ENCODE peak calls at places on chromosomes 7 and 10, in nine cellular contexts. One of them, this sample, is unnamed.

GRCh38 chr10:11849908-11850307 is 26.8 kb downstream of the PROSER2 start:
- DNase-seq in lower leg skin: no peak
- DNase-seq in esophagus squamous epithelium: no peak
- DNase-seq in mammary epithelial cell: no peak
- DNase-seq in testis: peak
- DNase-seq in skeletal muscle cell: peak
- DNase-seq in lower lobe of right lung: peak
- DNase-seq in AG04450: no peak
- DNase-seq in mucosa of descending colon: no peak
- DNase-seq in this sample: no peak

GRCh38 chr7:45912972-45913371 is 8.1 kb downstream of the IGFBP3 start:
- DNase-seq in lower leg skin: no peak
- DNase-seq in esophagus squamous epithelium: no peak
- DNase-seq in mammary epithelial cell: no peak
- DNase-seq in testis: no peak
- DNase-seq in skeletal muscle cell: no peak
- DNase-seq in lower lobe of right lung: no peak
- DNase-seq in AG04450: no peak
- DNase-seq in mucosa of descending colon: no peak
- DNase-seq in this sample: no peak

GRCh38 chr7:5525271-5526189 is 101.9 kb upstream of the TNRC18 start:
- DNase-seq in lower leg skin: no peak
- DNase-seq in esophagus squamous epithelium: no peak
- DNase-seq in mammary epithelial cell: peak
- DNase-seq in testis: no peak
- DNase-seq in skeletal muscle cell: no peak
- DNase-seq in lower lobe of right lung: no peak
- DNase-seq in AG04450: no peak
- DNase-seq in mucosa of descending colon: peak
- DNase-seq in this sample: no peak

GRCh38 chr10:25026463-25026862 is 10.1 kb downstream of the THNSL1 start:
- DNase-seq in lower leg skin: no peak
- DNase-seq in esophagus squamous epithelium: no peak
- DNase-seq in mammary epithelial cell: no peak
- DNase-seq in testis: no peak
- DNase-seq in skeletal muscle cell: no peak
- DNase-seq in lower lobe of right lung: no peak
- DNase-seq in AG04450: no peak
- DNase-seq in mucosa of descending colon: no peak
- DNase-seq in this sample: no peak

GRCh38 chr7:118195837-118196474 is 12.0 kb downstream of the LSM8 start:
- DNase-seq in lower leg skin: no peak
- DNase-seq in esophagus squamous epithelium: no peak
- DNase-seq in mammary epithelial cell: peak
- DNase-seq in testis: peak
- DNase-seq in skeletal muscle cell: peak
- DNase-seq in lower lobe of right lung: no peak
- DNase-seq in AG04450: peak
- DNase-seq in mucosa of descending colon: no peak
- DNase-seq in this sample: no peak

GRCh38 chr7:6545398-6546126 is 5.7 kb downstream of the GRID2IP start:
- DNase-seq in lower leg skin: no peak
- DNase-seq in esophagus squamous epithelium: no peak
- DNase-seq in mammary epithelial cell: no peak
- DNase-seq in testis: no peak
- DNase-seq in skeletal muscle cell: no peak
- DNase-seq in lower lobe of right lung: no peak
- DNase-seq in AG04450: no peak
- DNase-seq in mucosa of descending colon: no peak
- DNase-seq in this sample: no peak

GRCh38 chr7:48101880-48102448 is 12.9 kb downstream of the UPP1 start:
- DNase-seq in lower leg skin: peak
- DNase-seq in esophagus squamous epithelium: no peak
- DNase-seq in mammary epithelial cell: no peak
- DNase-seq in testis: no peak
- DNase-seq in skeletal muscle cell: no peak
- DNase-seq in lower lobe of right lung: no peak
- DNase-seq in AG04450: no peak
- DNase-seq in mucosa of descending colon: no peak
- DNase-seq in this sample: no peak

GRCh38 chr10:50417486-50417905 is 166.2 kb upstream of the ASAH2 start:
- DNase-seq in lower leg skin: no peak
- DNase-seq in esophagus squamous epithelium: no peak
- DNase-seq in mammary epithelial cell: no peak
- DNase-seq in testis: no peak
- DNase-seq in skeletal muscle cell: no peak
- DNase-seq in lower lobe of right lung: no peak
- DNase-seq in AG04450: no peak
- DNase-seq in mucosa of descending colon: no peak
- DNase-seq in this sample: peak

GRCh38 chr7:50812109-50812508 is 29.4 kb upstream of the GRB10 start:
- DNase-seq in lower leg skin: no peak
- DNase-seq in esophagus squamous epithelium: no peak
- DNase-seq in mammary epithelial cell: no peak
- DNase-seq in testis: no peak
- DNase-seq in skeletal muscle cell: no peak
- DNase-seq in lower lobe of right lung: no peak
- DNase-seq in AG04450: no peak
- DNase-seq in mucosa of descending colon: no peak
- DNase-seq in this sample: no peak

GRCh38 chr7:121360564-121360963 is 31.8 kb downstream of the WNT16 start:
- DNase-seq in lower leg skin: no peak
- DNase-seq in esophagus squamous epithelium: no peak
- DNase-seq in mammary epithelial cell: no peak
- DNase-seq in testis: no peak
- DNase-seq in skeletal muscle cell: no peak
- DNase-seq in lower lobe of right lung: no peak
- DNase-seq in AG04450: no peak
- DNase-seq in mucosa of descending colon: no peak
- DNase-seq in this sample: no peak

GRCh38 chr10:13518076-13518692 is 10.6 kb downstream of the BEND7 start:
- DNase-seq in lower leg skin: no peak
- DNase-seq in esophagus squamous epithelium: no peak
- DNase-seq in mammary epithelial cell: no peak
- DNase-seq in testis: no peak
- DNase-seq in skeletal muscle cell: no peak
- DNase-seq in lower lobe of right lung: no peak
- DNase-seq in AG04450: no peak
- DNase-seq in mucosa of descending colon: no peak
- DNase-seq in this sample: no peak

GRCh38 chr10:91077549-91078017 is 142.9 kb upstream of the PCGF5 start:
- DNase-seq in lower leg skin: no peak
- DNase-seq in esophagus squamous epithelium: no peak
- DNase-seq in mammary epithelial cell: peak
- DNase-seq in testis: peak
- DNase-seq in skeletal muscle cell: peak
- DNase-seq in lower lobe of right lung: peak
- DNase-seq in AG04450: no peak
- DNase-seq in mucosa of descending colon: peak
- DNase-seq in this sample: peak

GRCh38 chr10:77837925-77838595 is 88.5 kb downstream of the DLG5 start:
- DNase-seq in lower leg skin: no peak
- DNase-seq in esophagus squamous epithelium: no peak
- DNase-seq in mammary epithelial cell: no peak
- DNase-seq in testis: peak
- DNase-seq in skeletal muscle cell: no peak
- DNase-seq in lower lobe of right lung: no peak
- DNase-seq in AG04450: no peak
- DNase-seq in mucosa of descending colon: no peak
- DNase-seq in this sample: peak

GRCh38 chr7:134433430-134433829 is 25.5 kb downstream of the AKR1B1 start:
- DNase-seq in lower leg skin: no peak
- DNase-seq in esophagus squamous epithelium: no peak
- DNase-seq in mammary epithelial cell: no peak
- DNase-seq in testis: no peak
- DNase-seq in skeletal muscle cell: no peak
- DNase-seq in lower lobe of right lung: no peak
- DNase-seq in AG04450: no peak
- DNase-seq in mucosa of descending colon: no peak
- DNase-seq in this sample: no peak

GRCh38 chr7:116776610-116777289 is 85.6 kb upstream of the CAPZA2 start:
- DNase-seq in lower leg skin: no peak
- DNase-seq in esophagus squamous epithelium: no peak
- DNase-seq in mammary epithelial cell: peak
- DNase-seq in testis: no peak
- DNase-seq in skeletal muscle cell: no peak
- DNase-seq in lower lobe of right lung: no peak
- DNase-seq in AG04450: no peak
- DNase-seq in mucosa of descending colon: no peak
- DNase-seq in this sample: no peak

GRCh38 chr10:43739171-43739570 is 90.5 kb upstream of the ZNF32 start:
- DNase-seq in lower leg skin: no peak
- DNase-seq in esophagus squamous epithelium: no peak
- DNase-seq in mammary epithelial cell: no peak
- DNase-seq in testis: no peak
- DNase-seq in skeletal muscle cell: no peak
- DNase-seq in lower lobe of right lung: no peak
- DNase-seq in AG04450: no peak
- DNase-seq in mucosa of descending colon: no peak
- DNase-seq in this sample: no peak

GRCh38 chr7:150479023-150479716 is 28.7 kb downstream of the GIMAP8 start:
- DNase-seq in lower leg skin: no peak
- DNase-seq in esophagus squamous epithelium: no peak
- DNase-seq in mammary epithelial cell: peak
- DNase-seq in testis: no peak
- DNase-seq in skeletal muscle cell: no peak
- DNase-seq in lower lobe of right lung: no peak
- DNase-seq in AG04450: no peak
- DNase-seq in mucosa of descending colon: no peak
- DNase-seq in this sample: no peak

GRCh38 chr10:95181731-95182130 is 12.3 kb upstream of the ACSM6 start:
- DNase-seq in lower leg skin: no peak
- DNase-seq in esophagus squamous epithelium: no peak
- DNase-seq in mammary epithelial cell: no peak
- DNase-seq in testis: no peak
- DNase-seq in skeletal muscle cell: no peak
- DNase-seq in lower lobe of right lung: no peak
- DNase-seq in AG04450: no peak
- DNase-seq in mucosa of descending colon: no peak
- DNase-seq in this sample: no peak

GRCh38 chr7:135800560-135800959 is 51.9 kb upstream of the FAM180A start:
- DNase-seq in lower leg skin: no peak
- DNase-seq in esophagus squamous epithelium: no peak
- DNase-seq in mammary epithelial cell: no peak
- DNase-seq in testis: peak
- DNase-seq in skeletal muscle cell: no peak
- DNase-seq in lower lobe of right lung: no peak
- DNase-seq in AG04450: no peak
- DNase-seq in mucosa of descending colon: no peak
- DNase-seq in this sample: no peak

GRCh38 chr7:21256310-21256877 is 171.5 kb upstream of the SP4 start:
- DNase-seq in lower leg skin: no peak
- DNase-seq in esophagus squamous epithelium: no peak
- DNase-seq in mammary epithelial cell: peak
- DNase-seq in testis: peak
- DNase-seq in skeletal muscle cell: peak
- DNase-seq in lower lobe of right lung: no peak
- DNase-seq in AG04450: no peak
- DNase-seq in mucosa of descending colon: no peak
- DNase-seq in this sample: no peak

GRCh38 chr7:107029061-107029763 is 15.3 kb upstream of the PRKAR2B start:
- DNase-seq in lower leg skin: no peak
- DNase-seq in esophagus squamous epithelium: no peak
- DNase-seq in mammary epithelial cell: no peak
- DNase-seq in testis: no peak
- DNase-seq in skeletal muscle cell: no peak
- DNase-seq in lower lobe of right lung: no peak
- DNase-seq in AG04450: no peak
- DNase-seq in mucosa of descending colon: no peak
- DNase-seq in this sample: no peak

GRCh38 chr10:132115736-132116135 is 50.0 kb downstream of the JAKMIP3 start:
- DNase-seq in lower leg skin: no peak
- DNase-seq in esophagus squamous epithelium: no peak
- DNase-seq in mammary epithelial cell: no peak
- DNase-seq in testis: peak
- DNase-seq in skeletal muscle cell: no peak
- DNase-seq in lower lobe of right lung: peak
- DNase-seq in AG04450: no peak
- DNase-seq in mucosa of descending colon: no peak
- DNase-seq in this sample: peak

GRCh38 chr7:132647311-132647710 is 71.0 kb upstream of the PLXNA4 start:
- DNase-seq in lower leg skin: no peak
- DNase-seq in esophagus squamous epithelium: no peak
- DNase-seq in mammary epithelial cell: no peak
- DNase-seq in testis: no peak
- DNase-seq in skeletal muscle cell: no peak
- DNase-seq in lower lobe of right lung: no peak
- DNase-seq in AG04450: no peak
- DNase-seq in mucosa of descending colon: no peak
- DNase-seq in this sample: no peak
- H3K4me3 ChIP-seq in lower leg skin: no peak
- H3K4me3 ChIP-seq in esophagus squamous epithelium: no peak
- H3K4me3 ChIP-seq in mammary epithelial cell: no peak
- H3K4me3 ChIP-seq in testis: no peak
- H3K4me3 ChIP-seq in skeletal muscle cell: no peak
- H3K4me3 ChIP-seq in lower lobe of right lung: no peak
- H3K4me3 ChIP-seq in AG04450: no peak
- H3K4me3 ChIP-seq in mucosa of descending colon: no peak
- H3K4me3 ChIP-seq in this sample: no peak

GRCh38 chr10:93620925-93621324 is 8.6 kb downstream of the PDE6C start:
- DNase-seq in lower leg skin: no peak
- DNase-seq in esophagus squamous epithelium: no peak
- DNase-seq in mammary epithelial cell: no peak
- DNase-seq in testis: no peak
- DNase-seq in skeletal muscle cell: no peak
- DNase-seq in lower lobe of right lung: no peak
- DNase-seq in AG04450: no peak
- DNase-seq in mucosa of descending colon: no peak
- DNase-seq in this sample: no peak
- H3K4me3 ChIP-seq in lower leg skin: no peak
- H3K4me3 ChIP-seq in esophagus squamous epithelium: no peak
- H3K4me3 ChIP-seq in mammary epithelial cell: no peak
- H3K4me3 ChIP-seq in testis: no peak
- H3K4me3 ChIP-seq in skeletal muscle cell: no peak
- H3K4me3 ChIP-seq in lower lobe of right lung: no peak
- H3K4me3 ChIP-seq in AG04450: no peak
- H3K4me3 ChIP-seq in mucosa of descending colon: no peak
- H3K4me3 ChIP-seq in this sample: no peak

DNA sequence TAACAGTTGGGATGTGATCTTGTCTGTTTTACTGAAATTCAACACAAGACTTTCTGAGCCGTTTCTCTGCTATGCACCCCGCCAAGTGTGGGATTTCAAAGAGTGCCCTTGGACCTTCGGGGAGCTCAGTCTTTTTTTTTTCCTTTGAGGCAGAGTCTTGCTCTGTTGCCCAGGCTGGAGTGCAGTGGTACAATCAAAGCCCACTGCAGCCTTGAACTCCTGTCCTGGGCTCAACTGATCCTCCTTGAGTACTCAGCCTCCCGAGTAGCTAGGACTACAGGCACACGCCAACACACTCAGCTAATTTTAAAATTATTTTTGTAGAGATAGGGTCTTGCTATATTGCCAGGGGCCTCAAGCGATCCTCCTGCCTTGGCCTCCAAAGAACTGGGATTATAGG is 162.9 kb downstream of the BAMBI start:
- DNase-seq in lower leg skin: no peak
- DNase-seq in esophagus squamous epithelium: no peak
- DNase-seq in mammary epithelial cell: no peak
- DNase-seq in testis: no peak
- DNase-seq in skeletal muscle cell: no peak
- DNase-seq in lower lobe of right lung: no peak
- DNase-seq in AG04450: no peak
- DNase-seq in mucosa of descending colon: no peak
- DNase-seq in this sample: no peak
- H3K4me3 ChIP-seq in lower leg skin: no peak
- H3K4me3 ChIP-seq in esophagus squamous epithelium: no peak
- H3K4me3 ChIP-seq in mammary epithelial cell: no peak
- H3K4me3 ChIP-seq in testis: no peak
- H3K4me3 ChIP-seq in skeletal muscle cell: no peak
- H3K4me3 ChIP-seq in lower lobe of right lung: no peak
- H3K4me3 ChIP-seq in AG04450: no peak
- H3K4me3 ChIP-seq in mucosa of descending colon: no peak
- H3K4me3 ChIP-seq in this sample: no peak

GRCh38 chr7:80151274-80151665 is 16.6 kb downstream of the GNAI1 start:
- DNase-seq in lower leg skin: no peak
- DNase-seq in esophagus squamous epithelium: no peak
- DNase-seq in mammary epithelial cell: peak
- DNase-seq in testis: no peak
- DNase-seq in skeletal muscle cell: no peak
- DNase-seq in lower lobe of right lung: no peak
- DNase-seq in AG04450: no peak
- DNase-seq in mucosa of descending colon: no peak
- DNase-seq in this sample: no peak
- H3K4me3 ChIP-seq in lower leg skin: no peak
- H3K4me3 ChIP-seq in esophagus squamous epithelium: no peak
- H3K4me3 ChIP-seq in mammary epithelial cell: no peak
- H3K4me3 ChIP-seq in testis: no peak
- H3K4me3 ChIP-seq in skeletal muscle cell: no peak
- H3K4me3 ChIP-seq in lower lobe of right lung: no peak
- H3K4me3 ChIP-seq in AG04450: no peak
- H3K4me3 ChIP-seq in mucosa of descending colon: no peak
- H3K4me3 ChIP-seq in this sample: no peak